ENCODE peak calls at places on chromosomes 2 and 18, in seven cellular contexts. B is neuronal stem cell, U is IMR-90, A is trophoblast cell, C is H9, H is mesenchymal stem cell, E is H1. I is an unnamed sample.

GRCh38 chr2:229835601-229836283 is 86.1 kb downstream of the TRIP12 start:
- DNase-seq in B (no peak), U (peak; percentile 77), A (no peak), C (no peak), H (peak; percentile 95), E (no peak), I (no peak)

GRCh38 chr2:12514631-12515437 is 201.9 kb upstream of the TRIB2 start:
- DNase-seq in B (no peak), U (peak; percentile 24), A (no peak), C (no peak), H (peak; percentile 61), E (no peak), I (peak; percentile 79)

GRCh38 chr2:235229236-235229635 is 264.6 kb upstream of the AGAP1 start:
- DNase-seq in B (no peak), U (no peak), A (no peak), C (no peak), H (no peak), E (no peak), I (no peak)

GRCh38 chr2:3639653-3640052 is 18.3 kb upstream of the ALLC start:
- DNase-seq in B (no peak), U (no peak), A (no peak), C (peak; percentile 18), H (no peak), E (peak; percentile 33), I (no peak)

GRCh38 chr2:149094217-149095015 is 55.9 kb downstream of the LYPD6B start:
- DNase-seq in B (no peak), U (no peak), A (peak; percentile 19), C (no peak), H (peak; percentile 78), E (no peak), I (peak; percentile 79)

GRCh38 chr2:27379840-27380625 is 501 bp downstream of the ZNF513 start:
- DNase-seq in B (peak; percentile 71), U (peak; percentile 76), A (no peak), C (peak; percentile 43), H (peak; percentile 82), E (no peak), I (peak; percentile 69)

GRCh38 chr2:205637037-205637602 is 45.2 kb upstream of the NRP2 start:
- DNase-seq in B (no peak), U (no peak), A (no peak), C (no peak), H (no peak), E (no peak), I (no peak)

GRCh38 chr2:162172802-162173201 is 20.8 kb upstream of the GCG start:
- DNase-seq in B (no peak), U (no peak), A (peak; percentile 60), C (no peak), H (no peak), E (no peak), I (no peak)

GRCh38 chr2:172533687-172534086 is 22.2 kb upstream of the PDK1 start:
- DNase-seq in B (no peak), U (no peak), A (no peak), C (no peak), H (no peak), E (no peak), I (no peak)

GRCh38 chr18:63237911-63238710 is 81.5 kb downstream of the BCL2 start:
- DNase-seq in B (peak; percentile 75), U (peak; percentile 85), A (peak; percentile 90), C (peak; percentile 61), H (peak; percentile 86), E (no peak), I (peak; percentile 88)

GRCh38 chr2:26982102-26982742 is 11.8 kb downstream of the MAPRE3 start:
- DNase-seq in B (no peak), U (peak; percentile 36), A (no peak), C (peak; percentile 42), H (peak; percentile 17), E (no peak), I (peak; percentile 36)

GRCh38 chr2:1641498-1641897 is 102.8 kb downstream of the PXDN start:
- DNase-seq in B (peak; percentile 64), U (no peak), A (no peak), C (no peak), H (no peak), E (no peak), I (peak; percentile 65)

GRCh38 chr2:102191501-102191900 is 4.7 kb downstream of the IL1RL2 start:
- DNase-seq in B (no peak), U (no peak), A (peak; percentile 41), C (no peak), H (no peak), E (no peak), I (no peak)

GRCh38 chr2:142827170-142827569 is 50.3 kb upstream of the KYNU start:
- DNase-seq in B (no peak), U (no peak), A (no peak), C (no peak), H (no peak), E (no peak), I (no peak)

DNA sequence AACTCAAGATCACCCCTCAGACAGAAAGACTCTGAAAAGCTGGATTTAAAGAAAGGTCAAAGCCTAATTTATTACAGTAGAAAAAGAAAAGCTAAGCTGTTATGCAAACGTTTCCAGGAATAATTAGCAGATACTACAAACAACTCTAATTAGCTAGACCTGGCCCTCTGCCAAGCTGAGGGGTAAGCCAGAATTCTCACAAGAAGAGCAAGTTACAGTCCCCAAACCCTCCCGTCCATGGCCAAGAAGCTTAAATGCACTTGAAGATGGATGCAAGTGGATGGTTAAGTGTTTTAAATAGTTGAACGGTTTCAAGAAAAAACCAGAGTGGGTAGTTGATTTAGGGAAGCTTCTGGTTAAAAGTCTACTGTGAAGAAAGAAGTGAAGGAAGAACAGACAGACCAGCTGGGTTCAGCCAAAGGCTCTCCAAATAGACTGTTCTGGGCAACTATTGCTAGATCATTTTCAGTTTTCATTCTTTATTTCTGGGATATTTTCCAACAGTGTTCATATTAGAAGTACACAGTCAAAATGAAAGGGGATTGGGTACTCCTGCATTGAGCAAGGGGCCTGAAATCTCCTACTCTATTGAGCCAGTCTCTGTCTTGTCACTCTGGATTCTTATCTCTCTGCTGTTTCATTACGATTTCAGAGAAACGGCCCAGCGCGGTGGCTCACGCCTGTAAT is 4.8 kb downstream of the LMAN2L start:
- DNase-seq in B (no peak), U (peak; percentile 12), A (no peak), C (no peak), H (no peak), E (no peak), I (no peak)
- H2AK5ac ChIP-seq in B (no peak overlapping the region), U (no peak overlapping the region), A (no peak overlapping the region), C (no peak overlapping the region), H (no peak overlapping the region), E (no peak overlapping the region), I (no peak overlapping the region)

GRCh38 chr18:46096651-46097300 is 1.3 kb downstream of the ATP5F1A start:
- DNase-seq in B (no peak), U (no peak), A (no peak), C (no peak), H (peak; percentile 26), E (no peak), I (peak; percentile 14)
- H2BK5ac ChIP-seq in B (no peak overlapping the region), U (peak overlapping the region; percentile 89), A (no peak overlapping the region), C (no peak overlapping the region), H (no peak overlapping the region), E (no peak overlapping the region), I (no peak overlapping the region)

DNA sequence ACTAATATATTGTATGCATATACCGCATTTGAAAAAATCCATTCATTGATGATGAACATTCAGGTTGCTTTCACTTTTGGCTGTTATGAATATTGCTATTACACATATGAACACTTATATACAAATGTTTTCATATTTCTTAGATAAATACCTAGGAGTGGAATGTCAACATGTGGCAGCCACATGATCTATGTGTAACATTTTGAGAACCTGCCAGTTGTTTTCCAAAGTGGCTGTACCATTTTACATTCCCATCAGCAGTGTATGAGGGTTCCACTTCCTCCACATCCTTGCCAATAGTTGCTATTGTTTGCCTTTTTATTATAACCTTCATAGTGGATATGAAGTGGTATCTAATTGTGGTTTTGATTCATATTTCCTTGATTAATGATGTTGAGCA is 40.5 kb downstream of the CCDC85A start:
- DNase-seq in B (no peak), U (no peak), A (no peak), C (no peak), H (no peak), E (no peak), I (no peak)
- H2AK5ac ChIP-seq in B (no peak overlapping the region), U (no peak overlapping the region), A (no peak overlapping the region), C (no peak overlapping the region), H (no peak overlapping the region), E (no peak overlapping the region), I (no peak overlapping the region)

GRCh38 chr18:70430501-70431173 is 141.8 kb downstream of the SOCS6 start:
- DNase-seq in B (no peak), U (no peak), A (no peak), C (no peak), H (no peak), E (no peak), I (no peak)

GRCh38 chr18:70431203-70431624 is 142.4 kb downstream of the SOCS6 start:
- DNase-seq in B (no peak), U (peak; percentile 85), A (no peak), C (no peak), H (peak; percentile 87), E (no peak), I (peak; percentile 83)

GRCh38 chr18:70429847-70430500 is 141.1 kb downstream of the SOCS6 start:
- DNase-seq in B (no peak), U (no peak), A (no peak), C (no peak), H (no peak), E (no peak), I (no peak)

GRCh38 chr18:70433001-70433400 is 144.2 kb downstream of the SOCS6 start:
- DNase-seq in B (no peak), U (no peak), A (no peak), C (no peak), H (no peak), E (no peak), I (no peak)
- H2BK5ac ChIP-seq in B (no peak overlapping the region), U (no peak overlapping the region), A (no peak overlapping the region), C (no peak overlapping the region), H (peak overlapping the region; percentile 31), E (no peak overlapping the region), I (no peak overlapping the region)

DNA sequence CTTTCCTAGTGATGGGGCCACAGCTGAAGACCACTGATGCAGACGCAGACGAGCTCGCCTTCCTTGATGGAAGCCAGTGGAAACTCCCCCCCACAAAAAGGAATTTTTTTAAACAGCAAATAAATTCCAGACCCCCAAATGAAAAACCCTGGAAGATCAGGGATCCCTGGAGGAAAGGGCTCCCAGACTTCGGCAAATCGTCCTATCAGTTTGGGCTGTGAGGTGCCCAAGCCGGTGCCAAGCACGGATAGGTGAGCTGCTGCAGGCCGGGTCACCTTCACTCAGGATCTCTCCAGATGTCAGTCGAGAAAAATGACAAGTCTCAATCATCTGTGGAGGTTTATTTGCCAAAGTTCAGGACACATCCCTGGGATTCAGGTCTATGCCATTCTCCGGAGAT is 42.0 kb downstream of the RTP5 start:
- DNase-seq in B (no peak), U (no peak), A (no peak), C (no peak), H (no peak), E (no peak), I (no peak)
- H2AK5ac ChIP-seq in B (no peak overlapping the region), U (no peak overlapping the region), A (no peak overlapping the region), C (no peak overlapping the region), H (no peak overlapping the region), E (no peak overlapping the region), I (no peak overlapping the region)

I was measured in mesendoderm.